ENCODE peak calls at places on chromosomes 13 and 19, in six cellular contexts. J is tibial artery, M is Panc1, C is foreskin fibroblast, Q is tibial nerve, V is fibroblast of mammary gland. U is an unnamed sample.

GRCh38 chr19:15285896-15286591 is 46.3 kb downstream of the BRD4 start:
- DNase-seq in J (no peak), M (no peak), C (no peak), Q (no peak), V (no peak), U (peak)

GRCh38 chr19:46753420-46754155 is 7.3 kb upstream of the STRN4 start:
- DNase-seq in J (peak), M (no peak), C (peak), Q (no peak), V (peak), U (no peak)

GRCh38 chr13:80030491-80030890 is 310.4 kb downstream of the SPRY2 start:
- DNase-seq in J (no peak), M (no peak), C (peak), Q (no peak), V (peak), U (no peak)

GRCh38 chr19:48686103-48686502 is 9.7 kb upstream of the FUT2 start:
- DNase-seq in J (no peak), M (no peak), C (no peak), Q (no peak), V (peak), U (no peak)

GRCh38 chr13:44756411-44756810 is 180.3 kb upstream of the TSC22D1 start:
- DNase-seq in J (no peak), M (no peak), C (no peak), Q (no peak), V (no peak), U (no peak)

GRCh38 chr19:1069009-1069779 is 2.2 kb downstream of the ARHGAP45 start:
- DNase-seq in J (peak), M (no peak), C (no peak), Q (no peak), V (no peak), U (peak)

GRCh38 chr13:37602743-37603381 is 4.3 kb upstream of the POSTN start:
- DNase-seq in J (no peak), M (no peak), C (peak), Q (no peak), V (peak), U (no peak)

GRCh38 chr13:47459512-47459911 is 541.6 kb downstream of the SUCLA2 start:
- DNase-seq in J (no peak), M (no peak), C (peak), Q (no peak), V (peak), U (no peak)

GRCh38 chr19:49920624-49921363 is 8.2 kb upstream of the ATF5 start:
- DNase-seq in J (no peak), M (no peak), C (no peak), Q (no peak), V (no peak), U (no peak)

GRCh38 chr13:40271511-40271910 is 394.9 kb downstream of the FOXO1 start:
- DNase-seq in J (peak), M (no peak), C (no peak), Q (peak), V (no peak), U (no peak)

GRCh38 chr13:67474114-67474513 is 244.0 kb upstream of the PCDH9 start:
- DNase-seq in J (no peak), M (no peak), C (no peak), Q (no peak), V (no peak), U (no peak)

GRCh38 chr13:111281751-111282311 is 38.6 kb upstream of the TEX29 start:
- DNase-seq in J (no peak), M (no peak), C (peak), Q (no peak), V (peak), U (no peak)

GRCh38 chr13:44989941-44990340 is 603 bp downstream of the GPALPP1 start:
- DNase-seq in J (no peak), M (no peak), C (peak), Q (no peak), V (no peak), U (no peak)

GRCh38 chr19:47284324-47284899 is 9.7 kb downstream of the INAFM1 start:
- DNase-seq in J (no peak), M (peak), C (peak), Q (no peak), V (peak), U (no peak)

GRCh38 chr13:20425819-20426219 is 99.8 kb downstream of the CRYL1 start:
- DNase-seq in J (no peak), M (no peak), C (no peak), Q (no peak), V (no peak), U (no peak)

GRCh38 chr13:113047587-113047986 is 58.0 kb upstream of the F7 start:
- DNase-seq in J (no peak), M (no peak), C (no peak), Q (no peak), V (no peak), U (no peak)

GRCh38 chr19:14536926-14537692 is 7.7 kb downstream of the TECR start:
- DNase-seq in J (peak), M (no peak), C (peak), Q (no peak), V (peak), U (no peak)

GRCh38 chr19:38413416-38413815 is 10.5 kb downstream of the FAM98C start:
- DNase-seq in J (no peak), M (no peak), C (no peak), Q (no peak), V (no peak), U (no peak)

GRCh38 chr19:51327066-51327985 is 14.6 kb downstream of the VSIG10L start:
- DNase-seq in J (no peak), M (no peak), C (peak), Q (no peak), V (peak), U (peak)

GRCh38 chr19:7395793-7396192 is 47.1 kb downstream of the ARHGEF18 start:
- DNase-seq in J (no peak), M (no peak), C (no peak), Q (no peak), V (no peak), U (no peak)

GRCh38 chr19:56315076-56315828 is 613 bp upstream of the ZSCAN5A start:
- DNase-seq in J (peak), M (peak), C (peak), Q (peak), V (peak), U (peak)

GRCh38 chr19:47112166-47112663 is 1.4 kb downstream of the ZC3H4 start:
- DNase-seq in J (peak), M (no peak), C (peak), Q (peak), V (peak), U (peak)

GRCh38 chr19:19459707-19460251 is 54.3 kb downstream of the GATAD2A start:
- DNase-seq in J (peak), M (peak), C (peak), Q (no peak), V (peak), U (peak)

GRCh38 chr13:50422181-50423148 is 407.2 kb downstream of the KCNRG start:
- DNase-seq in J (no peak), M (no peak), C (no peak), Q (no peak), V (no peak), U (no peak)

GRCh38 chr19:30557212-30557611 is 185.0 kb downstream of the ZNF536 start:
- DNase-seq in J (no peak), M (no peak), C (peak), Q (no peak), V (no peak), U (no peak)

GRCh38 chr19:50626796-50627195 is 12.9 kb downstream of the SYT3 start:
- DNase-seq in J (no peak), M (no peak), C (no peak), Q (no peak), V (no peak), U (no peak)

GRCh38 chr13:89925107-89925506 is 1422.4 kb upstream of the MIR17HG start:
- DNase-seq in J (no peak), M (peak), C (no peak), Q (no peak), V (peak), U (no peak)

GRCh38 chr19:34088292-34088691 is 84.0 kb upstream of the LSM14A start:
- DNase-seq in J (no peak), M (no peak), C (no peak), Q (no peak), V (no peak), U (no peak)

GRCh38 chr19:5456836-5457200 is 1.6 kb downstream of the ZNRF4 start:
- DNase-seq in J (no peak), M (no peak), C (no peak), Q (no peak), V (no peak), U (no peak)

GRCh38 chr13:20197361-20197834 is 4.7 kb upstream of the GJB2 start:
- DNase-seq in J (no peak), M (peak), C (peak), Q (no peak), V (peak), U (no peak)

GRCh38 chr13:103884139-103884723 is 818.0 kb upstream of the SLC10A2 start:
- DNase-seq in J (no peak), M (no peak), C (no peak), Q (no peak), V (no peak), U (no peak)

GRCh38 chr13:23868521-23868920 is 20.7 kb downstream of the MIPEP start:
- DNase-seq in J (no peak), M (no peak), C (peak), Q (no peak), V (peak), U (no peak)

GRCh38 chr13:79943633-79944032 is 397.3 kb downstream of the SPRY2 start:
- DNase-seq in J (no peak), M (no peak), C (peak), Q (no peak), V (peak), U (no peak)

GRCh38 chr13:113846639-113847318 is 17.1 kb downstream of the GAS6 start:
- DNase-seq in J (no peak), M (no peak), C (no peak), Q (no peak), V (no peak), U (no peak)

GRCh38 chr13:50594276-50594970 is 249.1 kb downstream of the DLEU7 start:
- DNase-seq in J (no peak), M (no peak), C (no peak), Q (no peak), V (no peak), U (no peak)

GRCh38 chr19:17718467-17718987 is 753 bp upstream of the MAP1S start:
- DNase-seq in J (no peak), M (no peak), C (no peak), Q (no peak), V (no peak), U (no peak)

GRCh38 chr13:28429685-28430290 is 65.1 kb downstream of the FLT1 start:
- DNase-seq in J (no peak), M (no peak), C (peak), Q (no peak), V (no peak), U (no peak)

GRCh38 chr13:91922969-91923592 is 524.7 kb downstream of the GPC5 start:
- DNase-seq in J (no peak), M (no peak), C (no peak), Q (no peak), V (no peak), U (no peak)
- TF ChIP-seq CTCF in J (no peak), M (no peak), C (no peak), Q (no peak), V (no peak), U (no peak)

GRCh38 chr13:27339299-27339698 is 68.7 kb downstream of the RASL11A start:
- DNase-seq in J (no peak), M (no peak), C (peak), Q (no peak), V (peak), U (no peak)

GRCh38 chr13:27338816-27339215 is 68.2 kb downstream of the RASL11A start:
- DNase-seq in J (no peak), M (no peak), C (no peak), Q (no peak), V (no peak), U (no peak)

GRCh38 chr13:27338207-27338606 is 67.6 kb downstream of the RASL11A start:
- DNase-seq in J (no peak), M (no peak), C (no peak), Q (no peak), V (no peak), U (no peak)

GRCh38 chr13:27334774-27335490 is 64.3 kb downstream of the RASL11A start:
- DNase-seq in J (no peak), M (no peak), C (peak), Q (no peak), V (peak), U (no peak)

DNA sequence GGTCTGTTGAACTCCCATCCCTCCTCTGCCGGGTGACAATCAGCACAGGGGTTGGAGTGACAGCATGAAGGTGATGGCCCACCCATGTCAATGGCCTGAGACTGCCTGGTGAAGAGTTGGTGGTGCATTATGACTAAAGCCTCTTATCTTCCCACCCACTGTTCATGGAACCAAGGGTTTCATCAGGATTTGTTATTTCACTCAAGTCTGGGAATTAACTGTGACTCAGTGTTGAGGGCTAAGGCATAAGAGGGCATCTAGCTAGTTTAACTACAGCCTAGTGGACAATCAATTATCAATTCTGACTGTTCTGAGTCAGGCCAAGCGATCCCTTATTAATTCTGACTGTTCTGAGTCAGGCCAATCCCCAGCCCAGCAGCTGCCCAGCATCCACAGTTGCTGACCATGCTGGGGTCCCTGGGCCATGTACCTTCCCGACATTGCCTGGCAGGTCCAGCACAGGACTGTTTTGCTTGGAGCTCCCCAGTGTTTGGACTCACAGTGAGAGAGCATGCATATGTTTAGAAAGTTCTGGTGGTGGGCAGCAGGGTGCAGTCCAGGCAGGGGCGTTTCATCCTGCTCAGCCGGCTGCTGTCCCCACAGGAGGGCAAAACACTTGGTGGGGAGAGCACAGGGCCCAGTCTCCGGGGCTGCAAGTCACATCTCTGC is 65.5 kb downstream of the RASL11A start:
- DNase-seq in J (no peak), M (no peak), C (peak), Q (no peak), V (peak), U (no peak)
- TF ChIP-seq CTCF in J (no peak), M (no peak), C (no peak), Q (no peak), V (no peak), U (no peak)

GRCh38 chr13:31540316-31540715 is 199.0 kb upstream of the RXFP2 start:
- DNase-seq in J (no peak), M (no peak), C (peak), Q (no peak), V (peak), U (no peak)

GRCh38 chr13:31543190-31543589 is 196.1 kb upstream of the RXFP2 start:
- DNase-seq in J (no peak), M (no peak), C (no peak), Q (no peak), V (no peak), U (no peak)

DNA sequence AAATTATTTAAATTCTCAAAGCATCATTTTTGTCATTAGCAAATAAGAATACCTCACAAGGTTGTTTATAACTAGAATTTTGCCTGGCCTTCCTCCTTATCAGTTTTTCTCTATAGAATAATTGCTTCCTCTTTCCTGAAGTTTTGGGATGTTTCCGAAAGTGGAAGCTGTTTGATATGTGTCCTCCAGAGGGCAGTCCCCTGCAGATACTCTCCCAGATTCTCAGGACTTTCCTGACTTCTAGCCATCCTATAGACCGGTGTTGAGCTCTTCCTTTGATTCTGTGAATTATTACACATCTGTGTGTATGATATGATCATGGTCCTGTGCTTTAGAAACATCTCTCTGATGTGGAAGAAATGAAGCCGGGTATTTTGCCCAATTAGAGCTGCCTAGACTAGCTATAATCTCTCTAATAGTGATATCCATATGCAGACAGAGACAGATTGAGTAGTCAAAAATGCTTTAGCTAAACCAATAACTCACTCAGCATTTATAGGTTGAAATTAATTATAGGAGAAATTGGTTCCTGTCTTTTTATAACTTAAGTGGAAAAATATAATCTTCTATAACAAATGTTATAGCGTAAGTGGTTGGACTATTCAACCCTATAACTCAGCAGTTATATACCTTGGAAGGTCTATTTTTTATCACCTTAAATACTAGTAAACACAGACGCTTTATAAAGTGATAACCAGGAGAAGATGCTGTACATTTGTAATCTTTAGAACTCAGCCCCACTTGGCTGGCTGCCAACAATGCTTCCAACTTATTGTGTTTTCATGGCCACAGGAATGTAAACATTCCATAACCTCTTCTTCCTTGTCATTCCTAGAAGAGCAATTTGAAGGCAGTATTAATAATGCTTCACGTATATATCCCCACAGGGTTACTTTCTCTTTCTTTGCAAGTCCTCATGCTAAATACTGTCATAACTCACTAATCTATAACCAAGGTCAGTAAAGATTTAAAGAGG is 201.0 kb upstream of the RXFP2 start:
- DNase-seq in J (peak), M (no peak), C (peak), Q (no peak), V (peak), U (no peak)
- TF ChIP-seq CTCF in J (peak), M (peak), C (peak), Q (peak), V (peak), U (peak)

DNA sequence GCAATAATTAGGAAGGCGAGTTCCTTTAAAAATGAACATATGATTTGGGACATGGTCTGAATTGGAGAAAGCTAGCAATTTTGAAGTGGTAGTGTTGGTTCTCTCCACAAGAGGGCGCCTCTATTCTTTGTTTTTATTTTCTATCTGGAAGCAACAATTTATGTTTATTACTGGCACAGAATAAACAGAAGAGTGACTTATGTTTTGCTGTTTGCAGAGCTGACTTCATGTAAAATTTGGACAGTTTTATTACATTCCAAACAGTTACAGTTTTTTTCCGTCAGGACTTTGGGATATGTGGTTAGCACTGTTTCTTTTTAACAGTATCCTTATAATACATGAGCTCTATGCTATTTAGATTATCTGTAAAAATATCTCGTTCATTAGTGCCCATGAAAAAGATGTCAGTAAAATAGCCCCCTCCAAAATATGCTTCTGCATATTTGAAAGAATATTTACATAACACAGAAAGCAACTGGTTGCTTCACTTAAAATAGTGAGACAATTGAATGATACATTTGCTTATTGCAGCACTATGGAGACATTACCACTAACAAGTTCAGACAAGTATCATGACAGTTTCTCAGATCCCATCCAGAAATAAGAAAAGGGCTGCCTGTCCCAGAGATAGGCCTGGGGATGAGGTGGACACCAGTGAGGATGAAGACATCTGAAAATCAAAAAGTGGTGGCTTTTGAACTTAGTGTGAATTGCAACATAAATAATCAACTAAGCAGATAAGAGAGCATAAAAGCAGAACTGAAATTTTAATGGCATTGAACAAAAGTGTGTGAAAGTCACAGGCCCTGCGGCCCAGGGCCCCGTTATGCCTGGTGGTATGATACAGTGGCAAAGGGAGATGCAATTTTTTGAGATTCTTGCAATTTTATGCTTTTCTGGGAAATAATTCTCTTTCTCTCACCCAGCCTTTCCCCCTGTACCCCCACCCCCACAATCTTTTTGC is 32.3 kb upstream of the FGF9 start:
- DNase-seq in J (no peak), M (no peak), C (peak), Q (no peak), V (peak), U (no peak)
- TF ChIP-seq CTCF in J (peak), M (peak), C (peak), Q (peak), V (peak), U (peak)

U was measured in CD14-positive monocyte.